ENCODE peak calls at places on chromosomes 3 and 15, in five cellular contexts. One of them, this sample, is unnamed.

GRCh38 chr3:39150170-39150802 is 3.1 kb downstream of the CSRNP1 start:
- DNase-seq in IMR-90: no peak
- DNase-seq in GM12892: no peak
- DNase-seq in HepG2: no peak
- DNase-seq in stomach: no peak
- DNase-seq in this sample: no peak

GRCh38 chr3:80050826-80051601 is 283.2 kb upstream of the ROBO1 start:
- DNase-seq in stomach: no peak
- DNase-seq in GM12892: no peak
- DNase-seq in IMR-90: no peak
- DNase-seq in HepG2: no peak
- DNase-seq in this sample: no peak

GRCh38 chr3:140794507-140794906 is 116.6 kb downstream of the TRIM42 start:
- DNase-seq in HepG2: no peak
- DNase-seq in IMR-90: no peak
- DNase-seq in GM12892: no peak
- DNase-seq in stomach: no peak
- DNase-seq in this sample: no peak

GRCh38 chr15:81117581-81117980 is 16.5 kb upstream of the CFAP161 start:
- DNase-seq in stomach: no peak
- DNase-seq in IMR-90: no peak
- DNase-seq in GM12892: no peak
- DNase-seq in HepG2: no peak
- DNase-seq in this sample: no peak

GRCh38 chr15:53808058-53808703 is 48.7 kb upstream of the WDR72 start:
- DNase-seq in IMR-90: no peak
- DNase-seq in HepG2: peak; percentile 12
- DNase-seq in stomach: no peak
- DNase-seq in GM12892: no peak
- DNase-seq in this sample: no peak

GRCh38 chr3:54087581-54088410 is 34.6 kb upstream of the CACNA2D3 start:
- DNase-seq in IMR-90: no peak
- DNase-seq in GM12892: no peak
- DNase-seq in stomach: no peak
- DNase-seq in HepG2: no peak
- DNase-seq in this sample: no peak

GRCh38 chr3:8576841-8577553 is 67.6 kb downstream of the SSUH2 start:
- DNase-seq in HepG2: no peak
- DNase-seq in GM12892: no peak
- DNase-seq in stomach: no peak
- DNase-seq in IMR-90: peak; percentile 95
- DNase-seq in this sample: no peak

GRCh38 chr3:59258591-59258990 is 208.8 kb upstream of the CFAP20DC start:
- DNase-seq in HepG2: no peak
- DNase-seq in IMR-90: no peak
- DNase-seq in stomach: no peak
- DNase-seq in GM12892: no peak
- DNase-seq in this sample: no peak

GRCh38 chr3:105553851-105554250 is 187.1 kb downstream of the ALCAM start:
- DNase-seq in GM12892: no peak
- DNase-seq in IMR-90: peak; percentile 58
- DNase-seq in stomach: no peak
- DNase-seq in HepG2: no peak
- DNase-seq in this sample: no peak

GRCh38 chr3:149473314-149473990 is 1.0 kb upstream of the TM4SF4 start:
- DNase-seq in HepG2: no peak
- DNase-seq in IMR-90: peak; percentile 85
- DNase-seq in stomach: peak; percentile 86
- DNase-seq in GM12892: no peak
- DNase-seq in this sample: peak; percentile 92

GRCh38 chr3:174287601-174288180 is 571.4 kb upstream of the NAALADL2 start:
- DNase-seq in IMR-90: no peak
- DNase-seq in HepG2: no peak
- DNase-seq in GM12892: no peak
- DNase-seq in stomach: no peak
- DNase-seq in this sample: no peak

GRCh38 chr3:25086721-25087120 is 341.3 kb upstream of the RARB start:
- DNase-seq in HepG2: no peak
- DNase-seq in IMR-90: no peak
- DNase-seq in stomach: no peak
- DNase-seq in GM12892: no peak
- DNase-seq in this sample: no peak

GRCh38 chr3:121152573-121152972 is 244.6 kb downstream of the STXBP5L start:
- DNase-seq in GM12892: no peak
- DNase-seq in stomach: no peak
- DNase-seq in HepG2: peak; percentile 2
- DNase-seq in IMR-90: no peak
- DNase-seq in this sample: no peak

GRCh38 chr15:55742927-55743614 is at the start of gene PRTG:
- DNase-seq in GM12892: peak; percentile 28
- DNase-seq in stomach: peak; percentile 65
- DNase-seq in HepG2: peak; percentile 72
- DNase-seq in IMR-90: peak; percentile 69
- DNase-seq in this sample: peak; percentile 95

GRCh38 chr3:141782386-141782932 is 19.3 kb downstream of the GRK7 start:
- DNase-seq in stomach: no peak
- DNase-seq in GM12892: no peak
- DNase-seq in HepG2: no peak
- DNase-seq in IMR-90: no peak
- DNase-seq in this sample: no peak

GRCh38 chr15:32802296-32802936 is 84.6 kb downstream of the GREM1 start:
- DNase-seq in GM12892: no peak
- DNase-seq in IMR-90: peak; percentile 97
- DNase-seq in HepG2: no peak
- DNase-seq in stomach: no peak
- DNase-seq in this sample: no peak

GRCh38 chr15:70632079-70632850 is 131.1 kb downstream of the UACA start:
- DNase-seq in HepG2: no peak
- DNase-seq in GM12892: no peak
- DNase-seq in IMR-90: peak; percentile 71
- DNase-seq in stomach: no peak
- DNase-seq in this sample: no peak

GRCh38 chr3:187992609-187993008 is 161.3 kb upstream of the LPP start:
- DNase-seq in stomach: no peak
- DNase-seq in GM12892: no peak
- DNase-seq in IMR-90: no peak
- DNase-seq in HepG2: peak; percentile 92
- DNase-seq in this sample: no peak

GRCh38 chr15:80507131-80507530 is 102.9 kb downstream of the ARNT2 start:
- DNase-seq in GM12892: no peak
- DNase-seq in stomach: no peak
- DNase-seq in IMR-90: peak; percentile 64
- DNase-seq in HepG2: no peak
- DNase-seq in this sample: no peak

GRCh38 chr15:48459571-48460461 is 128.6 kb downstream of the DUT start:
- DNase-seq in HepG2: no peak
- DNase-seq in stomach: no peak
- DNase-seq in GM12892: no peak
- DNase-seq in IMR-90: peak; percentile 79
- DNase-seq in this sample: no peak

GRCh38 chr15:68335251-68335650 is 57.7 kb downstream of the FEM1B start:
- DNase-seq in stomach: no peak
- DNase-seq in HepG2: no peak
- DNase-seq in GM12892: no peak
- DNase-seq in IMR-90: no peak
- DNase-seq in this sample: no peak

DNA sequence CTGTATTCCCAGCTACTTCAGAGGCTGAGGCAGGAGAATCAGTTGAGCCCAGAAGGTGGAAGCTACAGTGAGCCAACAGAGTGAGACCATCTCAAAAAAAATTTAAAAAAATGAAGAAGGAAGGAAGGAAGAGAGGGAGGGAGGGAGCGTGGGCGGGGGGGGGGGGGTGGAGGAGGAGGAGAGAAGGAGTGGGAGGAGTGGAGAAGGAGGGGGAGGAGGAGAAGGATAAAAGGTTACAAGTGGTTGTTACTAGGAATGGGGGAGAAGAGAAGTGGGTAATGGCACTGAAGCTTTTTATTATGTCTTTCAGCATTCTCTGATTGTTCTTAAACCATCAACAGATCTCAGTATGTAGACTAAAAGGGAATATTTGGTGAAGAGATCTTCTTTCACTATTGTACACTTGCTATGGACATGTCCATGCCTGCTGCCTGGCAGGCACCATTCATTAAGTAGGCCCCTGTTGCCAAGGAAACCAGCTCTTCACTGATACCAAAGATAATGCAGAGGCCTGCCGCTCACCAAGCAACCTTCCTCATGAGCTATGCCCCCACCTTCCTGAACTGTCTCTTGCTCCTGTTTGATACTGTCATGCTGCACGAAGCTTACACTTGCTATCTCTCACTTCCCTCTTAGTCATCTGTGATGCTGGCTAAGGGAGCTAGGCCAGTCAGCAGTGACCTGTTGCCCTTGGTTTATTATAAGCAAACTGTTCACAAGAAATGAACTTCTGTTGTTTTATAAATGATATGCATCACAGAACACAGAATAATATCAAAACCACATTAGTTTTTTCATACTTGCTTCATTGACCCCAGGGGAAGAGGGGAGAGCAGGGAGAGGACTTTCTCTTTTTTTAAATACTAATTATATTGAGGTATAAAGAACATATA is 23.1 kb downstream of the EPM2AIP1 start:
- DNase-seq in IMR-90: peak; percentile 93
- DNase-seq in HepG2: peak; percentile 73
- DNase-seq in stomach: no peak
- DNase-seq in GM12892: peak; percentile 43
- DNase-seq in this sample: no peak
- TF ChIP-seq POLR2A in IMR-90: no peak
- TF ChIP-seq POLR2A in HepG2: no peak
- TF ChIP-seq POLR2A in stomach: no peak
- TF ChIP-seq POLR2A in GM12892: no peak
- TF ChIP-seq POLR2A in this sample: no peak

GRCh38 chr3:12966847-12967750 is 106.1 kb downstream of the IQSEC1 start:
- DNase-seq in IMR-90: peak; percentile 22
- DNase-seq in HepG2: no peak
- DNase-seq in stomach: no peak
- DNase-seq in GM12892: peak; percentile 56
- DNase-seq in this sample: no peak
- TF ChIP-seq POLR2A in IMR-90: peak; percentile 50
- TF ChIP-seq POLR2A in HepG2: no peak
- TF ChIP-seq POLR2A in stomach: no peak
- TF ChIP-seq POLR2A in GM12892: no peak
- TF ChIP-seq POLR2A in this sample: no peak

GRCh38 chr3:49256152-49256551 is 20.9 kb downstream of the C3orf62 start:
- DNase-seq in GM12892: no peak
- DNase-seq in IMR-90: no peak
- DNase-seq in HepG2: no peak
- DNase-seq in stomach: no peak
- DNase-seq in this sample: no peak

GRCh38 chr3:49253512-49253911 is 23.5 kb downstream of the C3orf62 start:
- DNase-seq in GM12892: no peak
- DNase-seq in IMR-90: no peak
- DNase-seq in HepG2: no peak
- DNase-seq in stomach: no peak
- DNase-seq in this sample: no peak

GRCh38 chr3:49257187-49257586 is 19.8 kb downstream of the C3orf62 start:
- DNase-seq in HepG2: no peak
- DNase-seq in stomach: no peak
- DNase-seq in GM12892: no peak
- DNase-seq in IMR-90: no peak
- DNase-seq in this sample: no peak

GRCh38 chr3:49255112-49255511 is 21.9 kb downstream of the C3orf62 start:
- DNase-seq in GM12892: no peak
- DNase-seq in IMR-90: no peak
- DNase-seq in HepG2: no peak
- DNase-seq in stomach: no peak
- DNase-seq in this sample: no peak

GRCh38 chr3:49255686-49256085 is 21.3 kb downstream of the C3orf62 start:
- DNase-seq in HepG2: no peak
- DNase-seq in GM12892: no peak
- DNase-seq in stomach: no peak
- DNase-seq in IMR-90: no peak
- DNase-seq in this sample: no peak
- TF ChIP-seq POLR2A in HepG2: no peak
- TF ChIP-seq POLR2A in GM12892: no peak
- TF ChIP-seq POLR2A in stomach: no peak
- TF ChIP-seq POLR2A in IMR-90: no peak
- TF ChIP-seq POLR2A in this sample: no peak

GRCh38 chr15:74616996-74617395 is 1.4 kb downstream of the CLK3 start:
- DNase-seq in HepG2: no peak
- DNase-seq in stomach: no peak
- DNase-seq in IMR-90: no peak
- DNase-seq in GM12892: no peak
- DNase-seq in this sample: no peak

GRCh38 chr15:74615313-74616019 is at the start of gene CLK3:
- DNase-seq in GM12892: peak; percentile 100
- DNase-seq in IMR-90: peak; percentile 89
- DNase-seq in stomach: peak; percentile 98
- DNase-seq in HepG2: peak; percentile 85
- DNase-seq in this sample: peak; percentile 100

GRCh38 chr15:74613953-74614743 is 1.5 kb upstream of the CLK3 start:
- DNase-seq in stomach: no peak
- DNase-seq in IMR-90: no peak
- DNase-seq in HepG2: no peak
- DNase-seq in GM12892: peak; percentile 98
- DNase-seq in this sample: no peak

GRCh38 chr15:74614744-74615312 is 808 bp upstream of the CLK3 start:
- DNase-seq in stomach: peak; percentile 84
- DNase-seq in IMR-90: peak; percentile 62
- DNase-seq in HepG2: no peak
- DNase-seq in GM12892: peak; percentile 58
- DNase-seq in this sample: peak; percentile 97

GRCh38 chr15:74616020-74616939 is 644 bp downstream of the CLK3 start:
- DNase-seq in stomach: peak; percentile 87
- DNase-seq in GM12892: peak; percentile 56
- DNase-seq in HepG2: peak; percentile 54
- DNase-seq in IMR-90: peak; percentile 63
- DNase-seq in this sample: peak; percentile 89
- TF ChIP-seq POLR2A in stomach: no peak
- TF ChIP-seq POLR2A in GM12892: no peak
- TF ChIP-seq POLR2A in HepG2: no peak
- TF ChIP-seq POLR2A in IMR-90: no peak
- TF ChIP-seq POLR2A in this sample: no peak